ENCODE peak calls at places on chromosomes 2 and 18, in four cellular contexts. One of them, this sample, is unnamed. For H4K20me1, the result is how much of the 10 kb centered on the place peaks cover.

GRCh38 chr2:230942920-230943896 is 18.2 kb upstream of the GPR55 start:
- DNase-seq in astrocyte: no peak
- DNase-seq in fibroblast of lung: no peak
- DNase-seq in mammary epithelial cell: no peak
- DNase-seq in this sample: no peak

GRCh38 chr2:14363976-14364375 is 268.5 kb upstream of the LRATD1 start:
- DNase-seq in astrocyte: no peak
- DNase-seq in fibroblast of lung: no peak
- DNase-seq in mammary epithelial cell: no peak
- DNase-seq in this sample: no peak

GRCh38 chr18:3709166-3709565 is 259.2 kb downstream of the TGIF1 start:
- DNase-seq in astrocyte: no peak
- DNase-seq in fibroblast of lung: no peak
- DNase-seq in mammary epithelial cell: peak
- DNase-seq in this sample: no peak

GRCh38 chr2:153476491-153477095 is 2.0 kb downstream of the RPRM start:
- DNase-seq in astrocyte: no peak
- DNase-seq in fibroblast of lung: no peak
- DNase-seq in mammary epithelial cell: no peak
- DNase-seq in this sample: no peak

GRCh38 chr2:176079285-176079830 is 4.4 kb downstream of the EVX2 start:
- DNase-seq in astrocyte: no peak
- DNase-seq in fibroblast of lung: no peak
- DNase-seq in mammary epithelial cell: no peak
- DNase-seq in this sample: no peak

GRCh38 chr2:1698188-1698945 is 45.9 kb downstream of the PXDN start:
- DNase-seq in astrocyte: no peak
- DNase-seq in fibroblast of lung: peak
- DNase-seq in mammary epithelial cell: no peak
- DNase-seq in this sample: no peak

GRCh38 chr18:45713239-45713638 is 10.7 kb upstream of the SLC14A1 start:
- DNase-seq in astrocyte: no peak
- DNase-seq in fibroblast of lung: no peak
- DNase-seq in mammary epithelial cell: no peak
- DNase-seq in this sample: peak

GRCh38 chr18:45935591-45936335 is 31.4 kb downstream of the EPG5 start:
- DNase-seq in astrocyte: peak
- DNase-seq in fibroblast of lung: peak
- DNase-seq in mammary epithelial cell: no peak
- DNase-seq in this sample: no peak

GRCh38 chr2:168705534-168706470 is 96.6 kb upstream of the NOSTRIN start:
- DNase-seq in astrocyte: no peak
- DNase-seq in fibroblast of lung: peak
- DNase-seq in mammary epithelial cell: no peak
- DNase-seq in this sample: peak

GRCh38 chr2:23545391-23545790 is 160.4 kb downstream of the KLHL29 start:
- DNase-seq in astrocyte: no peak
- DNase-seq in fibroblast of lung: no peak
- DNase-seq in mammary epithelial cell: no peak
- DNase-seq in this sample: no peak

GRCh38 chr2:129877795-129878775 is 101.4 kb upstream of the RAB6C start:
- DNase-seq in astrocyte: peak
- DNase-seq in fibroblast of lung: peak
- DNase-seq in mammary epithelial cell: no peak
- DNase-seq in this sample: no peak

GRCh38 chr2:218039171-218039570 is 29.9 kb upstream of the RUFY4 start:
- DNase-seq in astrocyte: peak
- DNase-seq in fibroblast of lung: no peak
- DNase-seq in mammary epithelial cell: peak
- DNase-seq in this sample: peak

GRCh38 chr2:240501531-240501991 is 56.2 kb downstream of the ANKMY1 start:
- DNase-seq in astrocyte: no peak
- DNase-seq in fibroblast of lung: no peak
- DNase-seq in mammary epithelial cell: no peak
- DNase-seq in this sample: no peak

GRCh38 chr2:11764920-11765319 is 18.5 kb downstream of the LPIN1 start:
- DNase-seq in astrocyte: no peak
- DNase-seq in fibroblast of lung: no peak
- DNase-seq in mammary epithelial cell: no peak
- DNase-seq in this sample: no peak

GRCh38 chr2:40103163-40103562 is 324.1 kb upstream of the THUMPD2 start:
- DNase-seq in astrocyte: peak
- DNase-seq in fibroblast of lung: peak
- DNase-seq in mammary epithelial cell: peak
- DNase-seq in this sample: no peak

GRCh38 chr2:212686285-212686895 is 147.8 kb upstream of the ERBB4 start:
- DNase-seq in astrocyte: peak
- DNase-seq in fibroblast of lung: peak
- DNase-seq in mammary epithelial cell: peak
- DNase-seq in this sample: peak

GRCh38 chr2:17864676-17865075 is 13.8 kb upstream of the KCNS3 start:
- DNase-seq in astrocyte: no peak
- DNase-seq in fibroblast of lung: no peak
- DNase-seq in mammary epithelial cell: no peak
- DNase-seq in this sample: no peak

GRCh38 chr2:85754313-85755095 is 713 bp downstream of the ATOH8 start:
- DNase-seq in astrocyte: peak
- DNase-seq in fibroblast of lung: peak
- DNase-seq in mammary epithelial cell: peak
- DNase-seq in this sample: no peak

GRCh38 chr2:26805241-26805676 is 19.4 kb downstream of the CENPA start:
- DNase-seq in astrocyte: peak
- DNase-seq in fibroblast of lung: peak
- DNase-seq in mammary epithelial cell: peak
- DNase-seq in this sample: peak

GRCh38 chr2:44931177-44931795 is 10.2 kb upstream of the SIX3 start:
- DNase-seq in astrocyte: no peak
- DNase-seq in fibroblast of lung: no peak
- DNase-seq in mammary epithelial cell: no peak
- DNase-seq in this sample: no peak

GRCh38 chr2:44930274-44930826 is 11.2 kb upstream of the SIX3 start:
- DNase-seq in astrocyte: no peak
- DNase-seq in fibroblast of lung: no peak
- DNase-seq in mammary epithelial cell: no peak
- DNase-seq in this sample: no peak

GRCh38 chr2:44928660-44929471 is 12.6 kb upstream of the SIX3 start:
- DNase-seq in astrocyte: no peak
- DNase-seq in fibroblast of lung: no peak
- DNase-seq in mammary epithelial cell: peak
- DNase-seq in this sample: no peak

GRCh38 chr2:44927979-44928659 is 13.4 kb upstream of the SIX3 start:
- DNase-seq in astrocyte: no peak
- DNase-seq in fibroblast of lung: no peak
- DNase-seq in mammary epithelial cell: no peak
- DNase-seq in this sample: no peak

DNA sequence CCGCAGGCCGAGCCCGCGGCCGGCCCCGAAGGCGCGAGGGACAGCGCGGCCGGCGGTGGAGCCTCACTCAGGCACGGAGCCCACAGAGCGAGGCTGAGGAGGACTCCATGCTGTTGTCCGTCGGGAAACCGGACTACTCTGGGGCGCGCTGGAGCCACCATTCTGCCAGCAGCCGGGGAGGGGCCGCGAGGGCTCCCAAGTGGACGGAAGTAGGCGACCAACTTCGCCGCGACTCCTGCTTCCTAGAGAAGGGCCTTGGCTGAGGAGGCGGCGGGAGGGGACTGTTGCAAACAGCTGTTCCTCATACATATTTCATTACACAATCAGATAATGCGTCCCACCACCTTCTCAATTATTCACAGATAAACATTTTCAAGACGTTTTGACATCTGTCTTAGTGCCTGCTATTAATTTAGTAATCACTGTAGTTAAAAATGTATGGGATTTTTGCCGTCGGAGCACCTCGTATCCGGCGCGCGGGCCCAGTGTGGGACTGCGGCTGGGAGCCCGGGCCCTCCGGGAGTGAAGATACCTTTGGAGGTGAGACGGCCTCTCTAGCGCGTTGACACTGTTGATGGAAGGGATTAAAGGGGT is 11.7 kb upstream of the SIX3 start:
- DNase-seq in astrocyte: no peak
- DNase-seq in fibroblast of lung: no peak
- DNase-seq in mammary epithelial cell: no peak
- DNase-seq in this sample: no peak
- TF ChIP-seq EZH2 in astrocyte: no peak
- TF ChIP-seq EZH2 in fibroblast of lung: peak
- TF ChIP-seq EZH2 in mammary epithelial cell: peak
- TF ChIP-seq EZH2 in this sample: no peak

GRCh38 chr2:197674546-197674945 is 841 bp downstream of the RFTN2 start:
- DNase-seq in astrocyte: no peak
- DNase-seq in fibroblast of lung: peak
- DNase-seq in mammary epithelial cell: no peak
- DNase-seq in this sample: no peak
- H3K9ac ChIP-seq in astrocyte: peak
- H3K9ac ChIP-seq in fibroblast of lung: no peak
- H3K9ac ChIP-seq in mammary epithelial cell: no peak
- H3K9ac ChIP-seq in this sample: no peak

GRCh38 chr18:35064291-35064690 is 23.1 kb downstream of the MAPRE2 start:
- DNase-seq in astrocyte: no peak
- DNase-seq in fibroblast of lung: no peak
- DNase-seq in mammary epithelial cell: no peak
- DNase-seq in this sample: no peak
- H4K20me1 ChIP-seq in astrocyte: under half
- H4K20me1 ChIP-seq in fibroblast of lung: under half
- H4K20me1 ChIP-seq in mammary epithelial cell: under half
- H4K20me1 ChIP-seq in this sample: under half

GRCh38 chr18:5894613-5895299 is 566 bp downstream of the TMEM200C start:
- DNase-seq in astrocyte: peak
- DNase-seq in fibroblast of lung: peak
- DNase-seq in mammary epithelial cell: no peak
- DNase-seq in this sample: no peak
- TF ChIP-seq EZH2 in astrocyte: peak
- TF ChIP-seq EZH2 in fibroblast of lung: peak
- TF ChIP-seq EZH2 in mammary epithelial cell: peak
- TF ChIP-seq EZH2 in this sample: no peak

GRCh38 chr2:37569986-37570688 is 101.3 kb downstream of the CDC42EP3 start:
- DNase-seq in astrocyte: peak
- DNase-seq in fibroblast of lung: peak
- DNase-seq in mammary epithelial cell: peak
- DNase-seq in this sample: peak
- H3K9ac ChIP-seq in astrocyte: peak
- H3K9ac ChIP-seq in fibroblast of lung: no peak
- H3K9ac ChIP-seq in mammary epithelial cell: no peak
- H3K9ac ChIP-seq in this sample: peak

GRCh38 chr2:128384446-128384845 is 65.8 kb upstream of the HS6ST1 start:
- DNase-seq in astrocyte: no peak
- DNase-seq in fibroblast of lung: no peak
- DNase-seq in mammary epithelial cell: no peak
- DNase-seq in this sample: no peak
- H4K20me1 ChIP-seq in astrocyte: under half
- H4K20me1 ChIP-seq in fibroblast of lung: under half
- H4K20me1 ChIP-seq in mammary epithelial cell: under half
- H4K20me1 ChIP-seq in this sample: under half

DNA sequence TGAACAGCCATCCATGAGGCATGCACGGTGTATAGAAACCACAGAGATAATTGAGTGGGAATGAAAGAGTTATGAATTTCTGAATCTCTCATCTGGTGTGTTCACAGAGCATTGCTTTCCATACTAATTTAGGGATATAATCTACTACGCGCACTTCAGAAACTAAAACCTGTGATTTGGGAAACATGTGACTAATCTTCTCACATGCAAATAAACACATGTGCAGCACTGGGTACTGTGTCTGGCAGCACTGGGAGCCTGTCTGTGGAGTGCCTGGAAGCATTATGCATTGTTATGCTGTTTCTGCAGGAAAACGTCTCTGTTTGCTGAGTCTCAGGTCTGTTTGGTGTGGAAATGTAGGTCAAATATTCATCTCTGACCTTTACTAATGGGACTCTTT is 287.3 kb downstream of the CMPK2 start:
- DNase-seq in astrocyte: peak
- DNase-seq in fibroblast of lung: no peak
- DNase-seq in mammary epithelial cell: no peak
- DNase-seq in this sample: no peak
- TF ChIP-seq EZH2 in astrocyte: no peak
- TF ChIP-seq EZH2 in fibroblast of lung: no peak
- TF ChIP-seq EZH2 in mammary epithelial cell: no peak
- TF ChIP-seq EZH2 in this sample: no peak

This sample was measured in PC-3.